ENCODE peak calls at places on chromosome 10, in five cellular contexts. B is NCI-H2107, L is T follicular helper cell, V is cardiac muscle cell, C is DND-41. D is an unnamed sample.

GRCh38 chr10:14659626-14660196 is 115.0 kb downstream of the FAM107B start:
- DNase-seq in C (no peak), B (no peak), L (no peak), V (no peak), D (no peak)

GRCh38 chr10:72097448-72098300 is 9.3 kb upstream of the SPOCK2 start:
- DNase-seq in C (no peak), V (no peak), L (no peak), B (no peak), D (no peak)

GRCh38 chr10:49282879-49283321 is 16.1 kb upstream of the C10orf71 start:
- DNase-seq in B (no peak), V (peak), C (no peak), L (no peak), D (no peak)

GRCh38 chr10:46019541-46020343 is 10.7 kb downstream of the NCOA4 start:
- DNase-seq in C (no peak), L (no peak), B (no peak), V (peak), D (peak)

GRCh38 chr10:29435809-29436501 is 147.1 kb downstream of the LYZL1 start:
- DNase-seq in B (no peak), C (no peak), V (no peak), L (no peak), D (no peak)

GRCh38 chr10:12943425-12943824 is 58.1 kb downstream of the CCDC3 start:
- DNase-seq in C (no peak), L (no peak), B (no peak), V (no peak), D (no peak)

GRCh38 chr10:79056736-79057391 is 11.9 kb upstream of the ZMIZ1 start:
- DNase-seq in L (no peak), B (no peak), C (no peak), V (no peak), D (no peak)

GRCh38 chr10:52198540-52198939 is 115.5 kb upstream of the DKK1 start:
- DNase-seq in L (no peak), C (no peak), B (no peak), V (no peak), D (no peak)

GRCh38 chr10:34786464-34786863 is 28.6 kb downstream of the PARD3 start:
- DNase-seq in V (no peak), B (no peak), C (no peak), L (no peak), D (no peak)

GRCh38 chr10:100498059-100498458 is 21.6 kb downstream of the SEC31B start:
- DNase-seq in B (no peak), L (no peak), C (no peak), V (no peak), D (no peak)

GRCh38 chr10:71623098-71623985 is 96.2 kb downstream of the C10orf105 start:
- DNase-seq in C (peak), L (no peak), B (no peak), V (peak), D (peak)

GRCh38 chr10:110774069-110775021 is 97.4 kb upstream of the PDCD4 start:
- DNase-seq in C (no peak), B (no peak), L (no peak), V (no peak), D (no peak)

GRCh38 chr10:114042895-114043531 is 653 bp upstream of the ADRB1 start:
- DNase-seq in C (peak), B (no peak), V (peak), L (no peak), D (peak)

GRCh38 chr10:52771534-52772455 is 789 bp downstream of the MBL2 start:
- DNase-seq in V (no peak), C (no peak), B (no peak), L (no peak), D (no peak)

GRCh38 chr10:82267465-82267864 is 392.5 kb downstream of the NRG3 start:
- DNase-seq in V (no peak), B (no peak), C (no peak), L (no peak), D (no peak)

GRCh38 chr10:30455816-30456215 is 21.8 kb downstream of the MAP3K8 start:
- DNase-seq in V (no peak), B (no peak), L (no peak), C (peak), D (peak)

GRCh38 chr10:77925795-77926565 is 575 bp downstream of the DLG5 start:
- DNase-seq in C (peak), L (no peak), B (no peak), V (peak), D (no peak)

GRCh38 chr10:71068811-71069411 is 143.5 kb upstream of the UNC5B start:
- DNase-seq in B (no peak), C (no peak), V (no peak), L (no peak), D (no peak)

GRCh38 chr10:3761916-3762708 is 22.9 kb downstream of the KLF6 start:
- DNase-seq in L (no peak), V (no peak), C (no peak), B (no peak), D (no peak)

GRCh38 chr10:95509281-95509680 is 51.9 kb downstream of the SORBS1 start:
- DNase-seq in C (no peak), V (no peak), L (no peak), B (no peak), D (no peak)

GRCh38 chr10:49768329-49768728 is 6.2 kb upstream of the OGDHL start:
- DNase-seq in V (no peak), C (no peak), B (no peak), L (no peak), D (no peak)

GRCh38 chr10:86355571-86356038 is 11.0 kb downstream of the GRID1 start:
- DNase-seq in B (no peak), V (no peak), C (no peak), L (no peak), D (no peak)

GRCh38 chr10:11685787-11686218 is 56.4 kb upstream of the ECHDC3 start:
- DNase-seq in C (peak), V (no peak), L (peak), B (no peak), D (peak)

D was measured in Jurkat, Clone E6-1.